ENCODE peak calls at places on chromosomes 3 and 15, in five cellular contexts. I is suprapubic skin; F is upper lobe of right lung; N is AG09309; Q is stimulated activated CD8-positive, alpha-beta memory T cell treated with anti-CD3 and anti-CD28 coated beads, Interleukin-7, amount 100 ng/mL, for 24 hours. S is an unnamed sample.

GRCh38 chr3:18027161-18027939 is 284.9 kb upstream of the TBC1D5 start:
- DNase-seq in Q (no peak), N (no peak), I (no peak), F (no peak), S (peak; percentile 18)

GRCh38 chr3:121482651-121483050 is 63.1 kb downstream of the POLQ start:
- DNase-seq in Q (no peak), F (no peak), I (no peak), N (peak; percentile 48), S (peak; percentile 36)

GRCh38 chr3:36991147-36991546 is 1.8 kb downstream of the EPM2AIP1 start:
- DNase-seq in N (no peak), Q (no peak), I (no peak), F (no peak), S (no peak)

GRCh38 chr15:92667291-92667904 is 11.8 kb upstream of the FAM174B start:
- DNase-seq in N (no peak), F (no peak), I (no peak), Q (no peak), S (no peak)

GRCh38 chr3:140832883-140833282 is 108.8 kb upstream of the SLC25A36 start:
- DNase-seq in F (no peak), N (no peak), I (no peak), Q (no peak), S (no peak)

GRCh38 chr15:60412026-60412425 is 14.2 kb upstream of the ANXA2 start:
- DNase-seq in Q (no peak), N (no peak), F (no peak), I (no peak), S (no peak)

GRCh38 chr3:123279121-123279520 is 77.4 kb downstream of the SEC22A start:
- DNase-seq in N (no peak), Q (no peak), I (no peak), F (no peak), S (no peak)

GRCh38 chr3:29440321-29441019 is 159.6 kb downstream of the RBMS3 start:
- DNase-seq in Q (no peak), N (no peak), I (no peak), F (peak; percentile 67), S (no peak)

GRCh38 chr3:195086885-195087284 is 184.1 kb downstream of the XXYLT1 start:
- DNase-seq in I (peak; percentile 52), N (no peak), Q (no peak), F (peak; percentile 45), S (no peak)

GRCh38 chr15:85406916-85407315 is 26.5 kb downstream of the AKAP13 start:
- DNase-seq in N (no peak), Q (no peak), I (no peak), F (no peak), S (no peak)

GRCh38 chr3:111570404-111571030 is 24.6 kb downstream of the ZBED2 start:
- DNase-seq in I (no peak), F (no peak), N (no peak), Q (no peak), S (no peak)

GRCh38 chr3:66256806-66257205 is 36.0 kb downstream of the SLC25A26 start:
- DNase-seq in N (no peak), I (no peak), F (no peak), Q (no peak), S (no peak)

GRCh38 chr15:99545605-99546004 is 20.2 kb upstream of the MEF2A start:
- DNase-seq in I (no peak), F (no peak), N (no peak), Q (no peak), S (no peak)

GRCh38 chr3:87311309-87311708 is 34.9 kb upstream of the POU1F1 start:
- DNase-seq in F (no peak), N (no peak), I (no peak), Q (no peak), S (peak; percentile 71)

GRCh38 chr15:99167201-99167600 is 62.3 kb downstream of the SYNM start:
- DNase-seq in N (no peak), Q (no peak), I (no peak), F (no peak), S (no peak)

GRCh38 chr15:30922469-30923311 is 19.0 kb downstream of the FAN1 start:
- DNase-seq in I (no peak), N (no peak), Q (no peak), F (no peak), S (peak; percentile 4)

GRCh38 chr3:27720899-27721716 is 1.0 kb downstream of the EOMES start:
- DNase-seq in I (no peak), N (no peak), F (no peak), Q (no peak), S (no peak)

GRCh38 chr15:28190391-28191174 is 91.5 kb upstream of the OCA2 start:
- DNase-seq in N (no peak), F (no peak), Q (no peak), I (no peak), S (no peak)

GRCh38 chr3:11953778-11954177 is 50.4 kb upstream of the SYN2 start:
- DNase-seq in I (no peak), N (no peak), Q (no peak), F (no peak), S (no peak)

GRCh38 chr3:52774901-52775864 is 2.2 kb upstream of the ITIH1 start:
- DNase-seq in I (no peak), N (no peak), Q (no peak), F (peak; percentile 40), S (no peak)

GRCh38 chr3:13863929-13864595 is 15.8 kb downstream of the WNT7A start:
- DNase-seq in Q (no peak), N (no peak), F (no peak), I (no peak), S (no peak)

GRCh38 chr3:197456271-197457091 is 99.3 kb downstream of the BDH1 start:
- DNase-seq in N (peak; percentile 58), F (peak; percentile 93), Q (peak; percentile 32), I (peak; percentile 92), S (peak; percentile 76)

GRCh38 chr15:89984001-89984400 is 17.1 kb upstream of the ZNF710 start:
- DNase-seq in N (no peak), F (no peak), Q (no peak), I (no peak), S (no peak)

GRCh38 chr15:97547381-97547780 is 413.1 kb upstream of the ARRDC4 start:
- DNase-seq in F (no peak), I (no peak), N (no peak), Q (no peak), S (no peak)

GRCh38 chr3:28699283-28699682 is 350.7 kb upstream of the AZI2 start:
- DNase-seq in N (no peak), Q (no peak), I (no peak), F (no peak), S (no peak)

GRCh38 chr3:116388867-116389385 is 56.4 kb downstream of the LSAMP start:
- DNase-seq in Q (no peak), N (no peak), F (no peak), I (no peak), S (no peak)

GRCh38 chr3:62559831-62560445 is 186.6 kb upstream of the FEZF2 start:
- DNase-seq in N (peak; percentile 14), F (no peak), Q (no peak), I (no peak), S (peak; percentile 38)

GRCh38 chr3:169403855-169404254 is 259.7 kb downstream of the MECOM start:
- DNase-seq in N (no peak), Q (no peak), F (no peak), I (no peak), S (no peak)

GRCh38 chr3:97720417-97720816 is 44.1 kb upstream of the ARL6 start:
- DNase-seq in I (no peak), N (no peak), F (no peak), Q (no peak), S (no peak)

GRCh38 chr15:41919201-41919820 is 25.5 kb upstream of the SPTBN5 start:
- DNase-seq in F (peak; percentile 40), I (peak; percentile 63), Q (no peak), N (no peak), S (no peak)

GRCh38 chr15:43553021-43553420 is 35.6 kb downstream of the MAP1A start:
- DNase-seq in Q (no peak), F (no peak), I (no peak), N (no peak), S (no peak)

GRCh38 chr15:82081904-82082810 is 36.3 kb upstream of the MEX3B start:
- DNase-seq in Q (no peak), F (no peak), N (peak; percentile 71), I (no peak), S (peak; percentile 90)